ENCODE peak calls at places on chromosomes 5 and 9, in seven cellular contexts. One of them, this sample, is unnamed.
A peak's percentile ranks its signal among the peaks of the same experiment; 100 is the strongest.

GRCh38 chr5:138874771-138875628 is at the start of gene LRRTM2:
- DNase-seq in ELR: peak; percentile 93
- DNase-seq in foreskin fibroblast: peak; percentile 93
- DNase-seq in T-helper 2 cell: no peak
- DNase-seq in neuronal stem cell: no peak
- DNase-seq in chondrocyte: no peak
- DNase-seq in T1000: no peak
- DNase-seq in this sample: no peak

GRCh38 chr5:159058928-159059636 is 40.6 kb downstream of the EBF1 start:
- DNase-seq in ELR: no peak
- DNase-seq in foreskin fibroblast: no peak
- DNase-seq in T-helper 2 cell: no peak
- DNase-seq in neuronal stem cell: no peak
- DNase-seq in chondrocyte: no peak
- DNase-seq in T1000: no peak
- DNase-seq in this sample: no peak

GRCh38 chr5:151068189-151068570 is 12.7 kb downstream of the TNIP1 start:
- DNase-seq in ELR: peak; percentile 43
- DNase-seq in foreskin fibroblast: peak; percentile 24
- DNase-seq in T-helper 2 cell: no peak
- DNase-seq in neuronal stem cell: no peak
- DNase-seq in chondrocyte: no peak
- DNase-seq in T1000: no peak
- DNase-seq in this sample: no peak

GRCh38 chr5:142357469-142358090 is 32.8 kb upstream of the SPRY4 start:
- DNase-seq in ELR: no peak
- DNase-seq in foreskin fibroblast: no peak
- DNase-seq in T-helper 2 cell: no peak
- DNase-seq in neuronal stem cell: no peak
- DNase-seq in chondrocyte: no peak
- DNase-seq in T1000: no peak
- DNase-seq in this sample: no peak

GRCh38 chr9:136088939-136089696 is 6.0 kb downstream of the NACC2 start:
- DNase-seq in ELR: no peak
- DNase-seq in foreskin fibroblast: no peak
- DNase-seq in T-helper 2 cell: no peak
- DNase-seq in neuronal stem cell: no peak
- DNase-seq in chondrocyte: peak; percentile 68
- DNase-seq in T1000: no peak
- DNase-seq in this sample: no peak

GRCh38 chr5:16754621-16755020 is 137.8 kb upstream of the RETREG1 start:
- DNase-seq in ELR: no peak
- DNase-seq in foreskin fibroblast: no peak
- DNase-seq in T-helper 2 cell: no peak
- DNase-seq in neuronal stem cell: peak; percentile 75
- DNase-seq in chondrocyte: no peak
- DNase-seq in T1000: no peak
- DNase-seq in this sample: no peak

GRCh38 chr5:166961938-166962337 is 1329.5 kb upstream of the WWC1 start:
- DNase-seq in ELR: no peak
- DNase-seq in foreskin fibroblast: no peak
- DNase-seq in T-helper 2 cell: no peak
- DNase-seq in neuronal stem cell: no peak
- DNase-seq in chondrocyte: no peak
- DNase-seq in T1000: no peak
- DNase-seq in this sample: no peak

GRCh38 chr5:56569576-56569975 is 245.8 kb upstream of the MAP3K1 start:
- DNase-seq in ELR: peak; percentile 22
- DNase-seq in foreskin fibroblast: peak; percentile 35
- DNase-seq in T-helper 2 cell: no peak
- DNase-seq in neuronal stem cell: no peak
- DNase-seq in chondrocyte: no peak
- DNase-seq in T1000: no peak
- DNase-seq in this sample: no peak

GRCh38 chr5:170736966-170737365 is 46.6 kb upstream of the GABRP start:
- DNase-seq in ELR: no peak
- DNase-seq in foreskin fibroblast: no peak
- DNase-seq in T-helper 2 cell: no peak
- DNase-seq in neuronal stem cell: no peak
- DNase-seq in chondrocyte: no peak
- DNase-seq in T1000: no peak
- DNase-seq in this sample: no peak

GRCh38 chr9:95088421-95089161 is 228.9 kb downstream of the FANCC start:
- DNase-seq in ELR: peak; percentile 14
- DNase-seq in foreskin fibroblast: no peak
- DNase-seq in T-helper 2 cell: no peak
- DNase-seq in neuronal stem cell: no peak
- DNase-seq in chondrocyte: peak; percentile 72
- DNase-seq in T1000: no peak
- DNase-seq in this sample: no peak

GRCh38 chr9:18071651-18072060 is 402.3 kb upstream of the ADAMTSL1 start:
- DNase-seq in ELR: peak; percentile 36
- DNase-seq in foreskin fibroblast: peak; percentile 25
- DNase-seq in T-helper 2 cell: no peak
- DNase-seq in neuronal stem cell: no peak
- DNase-seq in chondrocyte: no peak
- DNase-seq in T1000: no peak
- DNase-seq in this sample: no peak

This sample was measured in GDM1.